ENCODE peak calls at places on chromosomes 12 and 14, in four cellular contexts. B, P, T and Q are unnamed samples.

GRCh38 chr12:127381043-127381668 is 885.8 kb upstream of the TMEM132C start:
- DNase-seq in P (peak; percentile 21), T (peak; percentile 88), B (peak; percentile 15), Q (no peak)

GRCh38 chr14:84482256-84483071 is 1047.5 kb upstream of the FLRT2 start:
- DNase-seq in B (no peak), P (no peak), T (no peak), Q (no peak)

GRCh38 chr14:93033983-93034670 is 81.6 kb downstream of the ITPK1 start:
- DNase-seq in T (peak; percentile 77), P (no peak), B (no peak), Q (no peak)

GRCh38 chr14:94062344-94062904 is 18.6 kb downstream of the DDX24 start:
- DNase-seq in T (no peak), B (no peak), P (no peak), Q (no peak)

GRCh38 chr14:89185919-89186849 is 230.8 kb downstream of the FOXN3 start:
- DNase-seq in T (no peak), B (no peak), P (no peak), Q (no peak)

GRCh38 chr14:52015411-52016030 is 26.2 kb downstream of the RTRAF start:
- DNase-seq in P (no peak), T (peak; percentile 40), B (peak; percentile 8), Q (no peak)

GRCh38 chr14:96629558-96630222 is 127.5 kb downstream of the PAPOLA start:
- DNase-seq in B (no peak), P (no peak), T (peak; percentile 3), Q (no peak)

GRCh38 chr12:58907326-58907855 is 12.9 kb downstream of the LRIG3 start:
- DNase-seq in T (no peak), P (no peak), B (no peak), Q (no peak)

GRCh38 chr14:102922490-102923200 is at the start of gene AMN:
- DNase-seq in P (no peak), T (peak; percentile 73), B (peak; percentile 64), Q (no peak)

GRCh38 chr12:57404966-57405640 is 25.7 kb downstream of the R3HDM2 start:
- DNase-seq in P (no peak), T (no peak), B (no peak), Q (no peak)

GRCh38 chr12:26121841-26122680 is 2.8 kb downstream of the BHLHE41 start:
- DNase-seq in B (no peak), P (no peak), T (peak; percentile 76), Q (no peak)

GRCh38 chr12:31009976-31010375 is 63.7 kb upstream of the DDX11 start:
- DNase-seq in T (no peak), B (no peak), P (no peak), Q (no peak)

GRCh38 chr14:102568115-102568614 is 24.3 kb upstream of the RCOR1 start:
- DNase-seq in P (no peak), T (no peak), B (peak; percentile 52), Q (no peak)

GRCh38 chr12:3994500-3994899 is 121.3 kb upstream of the PARP11 start:
- DNase-seq in B (no peak), T (no peak), P (no peak), Q (no peak)

GRCh38 chr14:23364604-23365352 is at the start of gene EFS:
- DNase-seq in B (no peak), T (peak; percentile 75), P (no peak), Q (no peak)

DNA sequence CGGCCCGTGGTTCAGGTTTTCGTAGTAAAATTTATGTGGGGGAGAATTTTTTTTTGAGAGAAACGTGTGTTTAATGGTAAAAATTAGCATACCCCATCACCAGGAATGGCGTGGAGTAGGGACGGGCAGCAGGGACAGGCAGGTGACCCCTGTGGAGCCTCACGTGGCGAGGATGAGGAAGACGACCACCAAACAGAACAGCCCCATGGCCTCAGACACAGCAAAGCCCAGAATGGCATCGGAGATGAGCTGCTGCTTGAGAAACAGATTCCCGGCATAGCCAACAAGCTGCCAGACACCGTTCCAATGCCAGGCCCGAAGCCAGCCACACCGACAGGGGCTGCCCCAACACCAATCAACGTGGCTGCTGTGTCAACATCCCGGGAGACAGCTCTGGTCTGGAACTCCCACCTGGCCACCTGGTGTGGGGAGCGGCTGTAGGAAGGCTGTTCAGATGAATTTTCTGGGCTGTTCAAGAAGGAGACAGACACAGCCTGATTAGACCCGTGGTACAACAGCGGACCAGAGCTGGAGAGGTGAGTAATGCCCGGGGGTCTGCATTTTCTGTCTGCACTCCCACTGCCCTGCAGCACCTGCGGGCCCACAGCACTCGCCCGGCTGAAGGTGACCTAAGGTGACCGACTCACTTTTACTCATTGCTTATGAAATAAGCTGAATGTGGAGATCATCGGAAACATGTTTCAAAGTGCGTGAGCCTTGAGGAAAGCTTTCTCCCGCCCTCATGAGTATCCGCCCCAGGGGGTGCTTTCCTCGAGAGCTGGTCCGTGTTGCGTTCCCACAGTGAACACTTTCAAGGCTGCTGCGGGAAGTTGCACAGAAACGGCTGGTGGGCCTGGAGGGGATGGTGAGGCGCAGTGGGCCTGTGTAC is 10.6 kb downstream of the TMEM121 start:
- DNase-seq in B (no peak), P (no peak), T (peak; percentile 29), Q (no peak)
- TF ChIP-seq TCF12 in B (no peak), P (no peak), T (no peak), Q (no peak)

DNA sequence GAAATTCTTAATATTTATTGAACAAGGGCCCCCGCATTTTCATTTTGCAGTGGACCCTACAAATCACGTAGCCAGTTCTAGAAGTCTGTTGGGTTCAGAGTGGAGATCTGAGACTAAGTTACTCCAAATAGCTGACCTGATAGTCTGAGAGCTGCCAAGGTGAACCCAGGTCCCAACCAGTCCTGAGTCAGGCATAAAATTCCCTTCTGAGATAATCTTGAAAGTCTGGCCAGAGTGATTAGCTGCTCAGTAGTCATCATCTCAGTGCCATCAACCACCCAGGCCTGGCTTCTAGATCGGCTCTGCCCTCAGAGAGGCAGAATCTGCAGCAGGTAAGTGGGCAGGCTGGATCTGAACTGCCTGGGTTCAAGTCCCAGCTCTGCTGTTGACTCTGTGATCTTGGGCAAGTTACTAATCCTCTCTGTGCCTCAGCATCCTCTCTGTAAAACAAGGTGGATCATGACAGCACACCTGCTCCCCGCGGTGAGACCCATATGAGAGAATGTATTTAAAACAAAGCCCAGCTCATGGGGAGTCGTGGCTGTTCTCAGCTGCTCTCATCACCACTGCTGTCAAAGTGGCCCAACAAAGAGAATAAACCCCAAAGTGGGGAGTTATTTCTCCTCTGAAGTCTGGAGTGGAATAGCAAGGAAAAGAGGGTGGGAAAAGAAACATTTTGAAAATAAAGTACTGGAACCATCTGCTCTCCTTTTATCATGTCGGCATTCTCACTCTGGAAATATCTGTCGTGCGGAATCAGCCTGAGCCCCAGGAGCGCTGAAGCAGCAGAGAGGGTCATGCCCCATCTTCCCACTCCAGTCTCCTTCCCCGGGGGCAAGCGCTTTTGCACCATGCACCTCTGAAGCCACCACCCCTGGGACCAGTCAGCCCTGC is 193.3 kb downstream of the DPF3 start:
- DNase-seq in P (no peak), T (no peak), B (no peak), Q (no peak)
- TF ChIP-seq TCF12 in P (no peak), T (no peak), B (no peak), Q (no peak)

GRCh38 chr14:91315844-91316267 is 71.4 kb upstream of the GPR68 start:
- DNase-seq in B (no peak), T (no peak), P (no peak), Q (peak; percentile 88)
- TF ChIP-seq TCF12 in B (no peak), T (no peak), P (no peak), Q (peak; percentile 82)

GRCh38 chr12:62533755-62534107 is 67.1 kb downstream of the MON2 start:
- DNase-seq in T (no peak), B (no peak), P (no peak), Q (no peak)
- TF ChIP-seq TCF12 in T (no peak), B (no peak), P (no peak), Q (no peak)

GRCh38 chr12:98344630-98345029 is 170.8 kb upstream of the TMPO start:
- DNase-seq in P (no peak), T (no peak), B (no peak), Q (no peak)
- TF ChIP-seq TCF12 in P (no peak), T (no peak), B (no peak), Q (no peak)

GRCh38 chr14:69324341-69324931 is 64.5 kb downstream of the GALNT16 start:
- DNase-seq in P (no peak), T (no peak), B (no peak), Q (no peak)

GRCh38 chr14:69321601-69322330 is 61.8 kb downstream of the GALNT16 start:
- DNase-seq in P (no peak), B (no peak), T (no peak), Q (no peak)

GRCh38 chr14:69325086-69325485 is 65.1 kb downstream of the GALNT16 start:
- DNase-seq in P (no peak), T (no peak), B (no peak), Q (no peak)

GRCh38 chr14:69325646-69326265 is 65.8 kb downstream of the GALNT16 start:
- DNase-seq in T (peak; percentile 39), B (no peak), P (no peak), Q (no peak)

GRCh38 chr14:69323266-69323966 is 63.5 kb downstream of the GALNT16 start:
- DNase-seq in B (no peak), T (no peak), P (no peak), Q (no peak)
- TF ChIP-seq TCF12 in B (no peak), T (no peak), P (no peak), Q (no peak)

GRCh38 chr12:122975790-122976647 is 975 bp downstream of the OGFOD2 start:
- DNase-seq in B (no peak), T (no peak), P (no peak), Q (no peak)

GRCh38 chr12:122977655-122978392 is 2.7 kb upstream of the ARL6IP4 start:
- DNase-seq in B (no peak), P (no peak), T (no peak), Q (no peak)

GRCh38 chr12:122974892-122975789 is at the start of gene OGFOD2:
- DNase-seq in B (peak; percentile 85), P (peak; percentile 51), T (peak; percentile 92), Q (peak; percentile 60)

GRCh38 chr12:122977153-122977552 is 2.1 kb downstream of the OGFOD2 start:
- DNase-seq in P (no peak), B (no peak), T (no peak), Q (no peak)

DNA sequence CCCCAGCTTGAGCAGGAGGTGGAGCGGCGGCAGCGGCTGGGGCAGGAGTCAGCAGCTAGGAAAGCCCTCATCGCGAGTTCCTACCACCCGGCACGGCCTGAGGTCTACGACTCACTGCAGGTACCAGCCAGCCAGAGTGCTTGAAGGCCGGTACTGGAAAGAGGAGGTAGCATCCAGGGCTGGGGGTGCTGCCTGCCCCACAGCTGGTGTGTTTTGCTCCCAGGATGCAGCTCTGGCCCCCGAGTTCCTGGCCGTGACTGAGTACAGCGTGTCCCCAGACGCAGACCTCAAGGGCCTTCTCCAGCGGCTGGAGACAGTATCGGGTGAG is 1.6 kb downstream of the OGFOD2 start:
- DNase-seq in T (no peak), P (no peak), B (no peak), Q (no peak)
- TF ChIP-seq TCF12 in T (no peak), P (no peak), B (no peak), Q (no peak)

DNA sequence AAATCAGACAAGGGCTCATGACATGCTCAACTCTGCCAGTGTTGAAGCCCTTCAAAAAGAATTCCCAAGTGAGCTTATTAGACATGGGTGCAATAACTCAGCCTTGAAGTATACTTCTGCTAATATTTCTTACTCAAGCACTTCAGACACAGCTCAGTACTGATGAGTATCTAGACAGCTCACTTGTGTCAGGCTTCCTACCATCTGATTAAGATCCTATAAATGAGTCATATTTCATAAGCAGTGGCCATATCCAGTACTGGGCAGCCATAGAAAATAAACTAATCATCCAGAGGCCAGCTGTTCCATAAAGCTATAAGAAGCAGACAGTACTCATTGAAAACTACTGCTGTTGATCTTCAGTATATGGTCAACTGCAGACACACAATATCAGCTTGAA is 13.0 kb downstream of the FSCB start:
- DNase-seq in B (no peak), P (no peak), T (no peak), Q (no peak)
- TF ChIP-seq TCF12 in B (no peak), P (no peak), T (no peak), Q (no peak)